ENCODE peak calls at places on chromosomes 11 and 22, in six cellular contexts. U, S, A, T, W and J are unnamed samples.

GRCh38 chr22:24411256-24412004 is 16.0 kb upstream of the ADORA2A start:
- DNase-seq in U (no peak), S (no peak), A (no peak), W (no peak), T (no peak), J (no peak)

GRCh38 chr22:24284747-24285203 is 14.1 kb downstream of the SPECC1L start:
- DNase-seq in W (no peak), T (no peak), S (peak), U (no peak), A (no peak), J (no peak)

GRCh38 chr22:20569059-20570058 is 61.9 kb downstream of the MED15 start:
- DNase-seq in U (peak), S (peak), T (peak), W (peak), A (no peak), J (peak)

GRCh38 chr11:88174627-88175003 is 628 bp downstream of the RAB38 start:
- DNase-seq in U (peak), T (peak), W (peak), S (peak), A (peak), J (peak)

GRCh38 chr11:114058026-114058706 is 1.3 kb upstream of the ZBTB16 start:
- DNase-seq in W (no peak), S (no peak), A (peak), U (no peak), T (no peak), J (peak)

GRCh38 chr11:13329670-13330401 is 52.2 kb downstream of the BMAL1 start:
- DNase-seq in U (no peak), A (peak), S (peak), T (no peak), W (no peak), J (no peak)

GRCh38 chr11:87020764-87021365 is 16.9 kb upstream of the TMEM135 start:
- DNase-seq in A (no peak), S (peak), W (no peak), U (no peak), T (no peak), J (no peak)

GRCh38 chr11:24859801-24860300 is 363.0 kb downstream of the LUZP2 start:
- DNase-seq in U (peak), W (no peak), A (no peak), T (no peak), S (no peak), J (no peak)

GRCh38 chr11:102390667-102391449 is 43.8 kb downstream of the BIRC2 start:
- DNase-seq in T (peak), U (peak), S (peak), A (peak), W (peak), J (peak)

GRCh38 chr11:134264966-134265365 is 11.2 kb upstream of the GLB1L3 start:
- DNase-seq in S (no peak), W (no peak), U (no peak), T (no peak), A (no peak), J (no peak)

GRCh38 chr11:111554532-111554931 is 14.0 kb downstream of the LAYN start:
- DNase-seq in W (no peak), S (no peak), T (no peak), A (no peak), U (no peak), J (no peak)

GRCh38 chr11:35717043-35717442 is 54.5 kb downstream of the TRIM44 start:
- DNase-seq in T (no peak), W (no peak), A (no peak), S (no peak), U (no peak), J (no peak)

GRCh38 chr22:36304429-36304828 is 51.5 kb downstream of the APOL1 start:
- DNase-seq in S (peak), A (no peak), T (no peak), W (no peak), U (no peak), J (no peak)

GRCh38 chr11:62921201-62921572 is at the start of gene CHRM1:
- DNase-seq in W (peak), T (no peak), A (no peak), S (no peak), U (peak), J (no peak)

GRCh38 chr11:6608726-6609501 is 3.1 kb downstream of the TAF10 start:
- DNase-seq in A (peak), W (no peak), S (no peak), T (no peak), U (no peak), J (no peak)

GRCh38 chr11:131305005-131305404 is 65.4 kb upstream of the NTM start:
- DNase-seq in U (no peak), T (no peak), W (no peak), S (peak), A (no peak), J (no peak)

GRCh38 chr22:23913661-23914353 is 19.6 kb downstream of the MIF start:
- DNase-seq in U (peak), S (peak), A (peak), W (peak), T (peak), J (peak)

GRCh38 chr11:20154381-20154780 is 5.9 kb downstream of the DBX1 start:
- DNase-seq in W (no peak), S (no peak), A (no peak), U (no peak), T (no peak), J (no peak)

GRCh38 chr11:125141686-125142535 is 22.6 kb upstream of the PKNOX2 start:
- DNase-seq in A (peak), S (peak), T (no peak), W (peak), U (peak), J (no peak)

GRCh38 chr11:12717851-12718291 is 43.6 kb downstream of the TEAD1 start:
- DNase-seq in S (no peak), U (no peak), A (no peak), T (no peak), W (no peak), J (no peak)

GRCh38 chr11:78586452-78587046 is 11.9 kb upstream of the NARS2 start:
- DNase-seq in U (no peak), A (no peak), S (peak), W (no peak), T (no peak), J (no peak)

GRCh38 chr11:94734563-94735275 is 33.4 kb upstream of the AMOTL1 start:
- DNase-seq in T (no peak), U (no peak), S (no peak), W (no peak), A (no peak), J (no peak)

GRCh38 chr11:128367573-128367972 is 219.8 kb downstream of the ETS1 start:
- DNase-seq in U (no peak), T (no peak), S (no peak), W (no peak), A (no peak), J (no peak)

GRCh38 chr11:38014405-38014804 is 1416.4 kb upstream of the RAG2 start:
- DNase-seq in S (peak), A (no peak), W (no peak), T (no peak), U (no peak), J (no peak)

GRCh38 chr11:106988151-106988806 is 30.0 kb downstream of the GUCY1A2 start:
- DNase-seq in T (peak), A (no peak), S (peak), U (no peak), W (no peak), J (no peak)

GRCh38 chr11:109423114-109423859 is 1.3 kb downstream of the C11orf87 start:
- DNase-seq in A (no peak), W (no peak), S (no peak), T (no peak), U (no peak), J (no peak)

GRCh38 chr11:13012037-13012693 is 3.0 kb downstream of the RASSF10 start:
- DNase-seq in T (no peak), A (no peak), S (no peak), U (no peak), W (no peak), J (no peak)

GRCh38 chr11:20388096-20389055 is 860 bp downstream of the PRMT3 start:
- DNase-seq in T (no peak), A (no peak), U (no peak), W (no peak), S (no peak), J (no peak)

GRCh38 chr22:20571078-20571503 is 63.7 kb downstream of the MED15 start:
- DNase-seq in W (no peak), A (no peak), T (no peak), S (no peak), U (peak), J (no peak)

GRCh38 chr11:134663506-134664313 is 251.7 kb upstream of the B3GAT1 start:
- DNase-seq in T (no peak), A (no peak), S (no peak), W (no peak), U (no peak), J (peak)

GRCh38 chr11:2102132-2102882 is 36.9 kb downstream of the IGF2 start:
- DNase-seq in U (peak), W (no peak), T (no peak), A (no peak), S (no peak), J (peak)

GRCh38 chr11:125379565-125380343 is 116.3 kb downstream of the FEZ1 start:
- DNase-seq in U (peak), A (no peak), S (no peak), W (no peak), T (no peak), J (no peak)

GRCh38 chr11:113311536-113311935 is 2.8 kb upstream of the TTC12 start:
- DNase-seq in T (no peak), A (no peak), S (peak), W (no peak), U (no peak), J (no peak)

GRCh38 chr11:62552465-62552782 is 5.8 kb upstream of the AHNAK start:
- DNase-seq in S (peak), T (peak), U (no peak), W (no peak), A (no peak), J (no peak)

GRCh38 chr11:69540118-69541000 is 58.9 kb downstream of the LINC01488 start:
- DNase-seq in W (no peak), A (no peak), S (no peak), U (peak), T (peak), J (peak)

GRCh38 chr11:36264601-36265344 is 24.5 kb downstream of the COMMD9 start:
- DNase-seq in T (no peak), U (no peak), W (no peak), S (no peak), A (no peak), J (no peak)

GRCh38 chr11:85787168-85787567 is 23.8 kb downstream of the SYTL2 start:
- DNase-seq in W (no peak), T (no peak), A (no peak), U (no peak), S (no peak), J (no peak)

GRCh38 chr22:28813772-28814518 is 13.6 kb upstream of the XBP1 start:
- DNase-seq in U (peak), S (no peak), W (peak), A (peak), T (peak), J (peak)
- H3K4me3 ChIP-seq in U (no peak), S (no peak), W (no peak), A (no peak), T (no peak), J (no peak)

GRCh38 chr22:25990940-25991339 is 178.3 kb upstream of the SEZ6L start:
- DNase-seq in S (no peak), W (no peak), A (no peak), U (no peak), T (no peak), J (no peak)
- TF ChIP-seq CTCF in S (no peak), W (no peak), A (no peak), U (no peak), T (no peak), J (no peak)

DNA sequence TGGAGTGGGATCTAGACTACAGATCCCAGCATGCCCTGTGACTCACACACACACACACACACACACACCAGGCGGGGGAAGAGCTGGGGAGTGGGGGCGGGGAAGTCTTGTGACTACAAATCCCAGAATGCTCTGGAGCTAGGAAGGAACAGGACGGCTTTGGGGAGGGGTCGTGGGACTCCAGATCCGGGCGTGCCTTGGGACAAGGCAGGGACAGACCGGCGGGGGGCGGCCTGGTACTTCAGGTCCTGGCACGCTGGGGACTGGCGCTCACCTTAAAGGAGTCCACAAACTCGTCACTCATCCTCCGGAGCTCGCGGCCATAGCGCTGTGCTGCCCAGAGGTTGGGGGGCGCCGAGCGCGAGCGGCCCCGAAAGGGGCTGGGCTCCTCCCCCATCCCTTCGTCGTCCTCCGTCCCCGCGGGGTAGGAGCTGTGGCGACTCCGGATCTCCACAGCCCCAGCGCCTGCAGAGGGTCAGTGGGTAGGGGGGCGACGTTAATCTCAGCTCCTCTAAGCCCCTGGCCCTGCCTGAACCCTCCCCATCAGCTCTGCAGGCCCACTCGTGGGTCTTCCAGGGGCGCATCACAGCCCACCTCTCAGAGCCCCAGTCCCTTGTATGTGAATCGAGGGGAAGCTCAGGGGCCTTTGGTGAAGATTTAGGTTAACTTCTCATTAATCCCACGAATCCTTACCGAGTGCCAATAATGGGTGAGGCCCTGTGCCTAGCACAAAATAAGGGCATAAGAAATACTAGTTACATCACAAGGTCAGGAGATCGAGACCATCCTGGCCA is 12.9 kb downstream of the BAD start:
- DNase-seq in W (peak), S (peak), U (peak), A (peak), T (peak), J (peak)
- TF ChIP-seq POLR2A in W (peak), S (peak), U (no peak), A (peak), T (peak), J (peak)

GRCh38 chr22:44486538-44486937 is 11.5 kb downstream of the RTL6 start:
- DNase-seq in W (no peak), A (no peak), U (no peak), T (no peak), S (peak), J (no peak)
- H3K4me3 ChIP-seq in W (no peak), A (no peak), U (no peak), T (no peak), S (no peak), J (no peak)

DNA sequence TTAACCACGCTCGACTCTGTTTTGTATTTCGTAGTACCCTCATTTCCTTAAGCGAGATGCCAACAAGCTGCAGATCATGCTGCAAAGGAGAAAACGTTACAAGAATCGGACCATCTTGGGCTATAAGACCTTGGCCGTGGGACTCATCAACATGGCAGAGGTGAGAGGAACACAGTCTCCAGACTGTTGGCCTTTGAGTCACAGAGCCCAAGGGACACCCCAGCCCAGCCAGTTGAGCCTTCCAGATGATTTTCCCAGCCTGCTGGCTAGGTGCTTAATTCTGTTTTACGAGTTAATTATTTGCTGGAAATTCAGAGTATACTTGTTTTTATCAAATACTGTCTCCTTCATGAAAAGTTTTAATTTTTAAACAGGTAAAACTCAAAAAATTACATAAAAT is 57.3 kb upstream of the RAB1B start:
- DNase-seq in A (peak), T (no peak), W (no peak), U (no peak), S (no peak), J (peak)
- TF ChIP-seq CTCF in A (no peak), T (no peak), W (no peak), U (no peak), S (no peak), J (no peak)

DNA sequence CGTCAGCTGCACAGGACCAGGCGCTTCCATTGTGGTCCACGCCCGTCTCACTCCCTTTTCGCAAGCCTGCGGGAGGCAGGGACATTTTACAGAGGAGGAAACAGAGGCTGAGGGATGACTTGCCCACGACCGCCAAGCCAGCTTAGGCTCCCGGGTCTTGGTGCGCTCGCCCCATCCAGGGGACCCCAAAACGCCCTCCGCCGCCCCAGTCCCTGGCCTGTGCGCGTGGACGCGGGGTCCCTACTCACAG is 300 bp downstream of the WNT11 start:
- DNase-seq in U (no peak), W (peak), S (no peak), A (no peak), T (no peak), J (no peak)
- TF ChIP-seq POLR2A in U (no peak), W (no peak), S (no peak), A (no peak), T (no peak), J (no peak)

GRCh38 chr22:39662677-39663034 is 92.1 kb downstream of the CACNA1I start:
- DNase-seq in T (no peak), U (no peak), A (no peak), W (no peak), S (no peak), J (no peak)
- H3K4me3 ChIP-seq in T (no peak), U (peak), A (no peak), W (no peak), S (no peak), J (peak)

GRCh38 chr11:8766043-8766992 is 83.7 kb downstream of the RPL27A start:
- DNase-seq in W (no peak), U (no peak), S (peak), T (peak), A (no peak), J (no peak)
- TF ChIP-seq CTCF in W (no peak), U (no peak), S (no peak), T (no peak), A (no peak), J (no peak)

GRCh38 chr22:21629262-21630149 is at the start of gene YDJC:
- DNase-seq in A (peak), S (peak), U (peak), W (peak), T (peak), J (peak)
- TF ChIP-seq POLR2A in A (peak), S (peak), U (no peak), W (peak), T (peak), J (no peak)

GRCh38 chr11:65524010-65524746 is 705 bp upstream of the SCYL1 start:
- DNase-seq in T (peak), A (no peak), U (peak), W (peak), S (no peak), J (peak)
- H3K4me3 ChIP-seq in T (peak), A (no peak), U (peak), W (no peak), S (peak), J (peak)